ENCODE peak calls at places on chromosomes 3 and 15, in four cellular contexts. A, W, L and G are unnamed samples. For H3K36me3, the result is how much of the 10 kb centered on the place peaks cover.

GRCh38 chr3:189911001-189911400 is 209.7 kb downstream of the P3H2 start:
- DNase-seq in A (no peak), W (no peak), L (no peak), G (no peak)

GRCh38 chr15:31197497-31198414 is 96.2 kb upstream of the TRPM1 start:
- DNase-seq in A (no peak), W (peak), L (no peak), G (peak)

GRCh38 chr15:38069001-38069400 is 134.6 kb downstream of the TMCO5A start:
- DNase-seq in A (peak), W (peak), L (no peak), G (peak)

GRCh38 chr3:127035672-127036071 is 52.8 kb downstream of the PLXNA1 start:
- DNase-seq in A (no peak), W (no peak), L (no peak), G (peak)

GRCh38 chr15:85394552-85395333 is 14.3 kb downstream of the AKAP13 start:
- DNase-seq in A (no peak), W (no peak), L (no peak), G (no peak)

GRCh38 chr15:23073890-23074631 is 34.7 kb upstream of the TUBGCP5 start:
- DNase-seq in A (peak), W (no peak), L (peak), G (no peak)

GRCh38 chr3:189941679-189942078 is 179.0 kb downstream of the P3H2 start:
- DNase-seq in A (no peak), W (no peak), L (no peak), G (peak)

GRCh38 chr3:149783576-149783975 is 8.8 kb downstream of the ANKUB1 start:
- DNase-seq in A (no peak), W (no peak), L (no peak), G (no peak)

GRCh38 chr15:98807262-98807661 is 158.9 kb downstream of the IGF1R start:
- DNase-seq in A (no peak), W (no peak), L (no peak), G (no peak)

GRCh38 chr15:83380682-83381081 is 66.5 kb upstream of the SH3GL3 start:
- DNase-seq in A (peak), W (peak), L (no peak), G (no peak)

GRCh38 chr15:32651229-32651837 is 9.8 kb downstream of the SCG5 start:
- DNase-seq in A (no peak), W (peak), L (no peak), G (peak)

GRCh38 chr3:25582242-25582641 is 82.5 kb downstream of the TOP2B start:
- DNase-seq in A (no peak), W (no peak), L (no peak), G (no peak)

GRCh38 chr3:136659253-136659652 is 92.9 kb downstream of the STAG1 start:
- DNase-seq in A (no peak), W (peak), L (no peak), G (no peak)

GRCh38 chr15:79378394-79379158 is 53.6 kb upstream of the MINAR1 start:
- DNase-seq in A (no peak), W (no peak), L (no peak), G (no peak)

GRCh38 chr15:29888651-29889050 is 66.4 kb upstream of the TJP1 start:
- DNase-seq in A (no peak), W (no peak), L (no peak), G (no peak)

GRCh38 chr3:77889616-77890015 is 849.7 kb downstream of the ROBO2 start:
- DNase-seq in A (no peak), W (no peak), L (no peak), G (no peak)

GRCh38 chr3:71510485-71510884 is 73.0 kb downstream of the FOXP1 start:
- DNase-seq in A (no peak), W (no peak), L (no peak), G (no peak)

GRCh38 chr15:40282870-40283614 is at the start of gene ANKRD63:
- DNase-seq in A (no peak), W (peak), L (no peak), G (no peak)

GRCh38 chr15:54605556-54605955 is 591.2 kb downstream of the RSL24D1 start:
- DNase-seq in A (no peak), W (no peak), L (no peak), G (no peak)

GRCh38 chr3:122795674-122795969 is 753 bp downstream of the SLC49A4 start:
- DNase-seq in A (no peak), W (no peak), L (no peak), G (no peak)

GRCh38 chr3:186643493-186643892 is 3.3 kb downstream of the FETUB start:
- DNase-seq in A (no peak), W (no peak), L (no peak), G (no peak)

GRCh38 chr3:7697538-7697937 is 804.1 kb upstream of the LMCD1 start:
- DNase-seq in A (no peak), W (no peak), L (no peak), G (no peak)

GRCh38 chr3:77321646-77322045 is 281.7 kb downstream of the ROBO2 start:
- DNase-seq in A (no peak), W (no peak), L (no peak), G (no peak)

GRCh38 chr15:42148808-42149492 is 7.5 kb downstream of the PLA2G4F start:
- DNase-seq in A (no peak), W (no peak), L (no peak), G (peak)

GRCh38 chr3:58386966-58387365 is 46.7 kb downstream of the PDHB start:
- DNase-seq in A (no peak), W (no peak), L (no peak), G (peak)

GRCh38 chr3:172607305-172608121 is 84.3 kb upstream of the TNFSF10 start:
- DNase-seq in A (peak), W (no peak), L (no peak), G (no peak)

GRCh38 chr15:50181206-50181982 is 602 bp upstream of the SLC27A2 start:
- DNase-seq in A (no peak), W (peak), L (no peak), G (no peak)

GRCh38 chr15:78069630-78070029 is 7.9 kb downstream of the TBC1D2B start:
- DNase-seq in A (no peak), W (no peak), L (no peak), G (no peak)

GRCh38 chr15:65426216-65426853 is 3.6 kb upstream of the IGDCC4 start:
- DNase-seq in A (no peak), W (no peak), L (no peak), G (no peak)

GRCh38 chr3:36704280-36704679 is 60.1 kb downstream of the DCLK3 start:
- DNase-seq in A (no peak), W (no peak), L (no peak), G (no peak)

GRCh38 chr15:50251638-50252182 is 13.8 kb downstream of the HDC start:
- DNase-seq in A (no peak), W (no peak), L (no peak), G (no peak)

GRCh38 chr3:56885461-56885860 is 83.7 kb upstream of the ARHGEF3 start:
- DNase-seq in A (no peak), W (no peak), L (no peak), G (no peak)

GRCh38 chr3:140585828-140586227 is 92.0 kb upstream of the TRIM42 start:
- DNase-seq in A (no peak), W (no peak), L (no peak), G (no peak)

GRCh38 chr15:62889734-62890505 is 152.6 kb upstream of the TPM1 start:
- DNase-seq in A (no peak), W (no peak), L (no peak), G (no peak)

GRCh38 chr3:197023998-197024651 is 5.5 kb downstream of the MELTF start:
- DNase-seq in A (no peak), W (no peak), L (no peak), G (no peak)

GRCh38 chr3:155131104-155131503 is 51.0 kb downstream of the MME start:
- DNase-seq in A (peak), W (no peak), L (no peak), G (no peak)

DNA sequence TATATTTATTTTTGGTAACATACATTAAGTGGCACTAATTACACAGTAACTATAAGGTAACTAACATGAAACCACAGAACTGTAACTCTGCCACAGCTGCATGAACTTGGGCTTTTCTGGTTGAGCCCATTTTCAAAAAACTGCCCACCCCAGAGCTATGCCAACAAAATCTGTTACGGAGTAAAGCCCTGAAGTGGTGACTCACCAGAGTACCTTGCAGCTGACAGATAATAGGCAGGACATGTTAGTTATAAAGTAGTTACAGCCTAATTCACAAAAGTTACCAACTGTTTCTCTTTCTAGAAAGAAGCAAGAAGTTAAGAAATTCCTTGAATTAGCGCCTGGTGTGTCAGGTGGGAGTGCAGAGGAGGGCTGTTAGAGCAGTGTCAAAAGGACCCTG is 1.5 kb upstream of the GPX1 start:
- DNase-seq in A (no peak), W (no peak), L (no peak), G (no peak)
- TF ChIP-seq POLR2AphosphoS5 in A (no peak), W (no peak), L (no peak), G (no peak)

DNA sequence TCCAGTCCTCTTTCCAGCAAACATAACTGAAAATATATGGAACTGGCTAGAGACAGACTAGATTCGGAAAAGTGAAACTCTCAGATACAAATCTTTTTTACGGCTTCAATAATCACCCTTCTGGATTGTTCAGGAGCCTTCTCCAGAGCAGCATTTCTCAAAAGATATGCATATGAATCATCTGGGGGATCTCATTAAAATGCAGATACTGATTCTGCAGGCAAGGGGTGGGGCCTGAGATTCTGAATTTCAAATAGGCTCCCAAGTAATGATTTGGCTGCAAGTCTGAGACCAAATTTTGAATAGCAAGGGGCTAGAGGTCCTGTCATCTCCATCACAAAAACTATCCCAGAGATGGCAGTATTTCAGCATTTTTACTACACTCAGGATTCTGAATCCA is 165.4 kb downstream of the CTNNB1 start:
- DNase-seq in A (no peak), W (no peak), L (no peak), G (no peak)
- TF ChIP-seq CTCF in A (no peak), W (no peak), L (no peak), G (no peak)

GRCh38 chr3:12750658-12751071 is 8.4 kb downstream of the TMEM40 start:
- DNase-seq in A (no peak), W (no peak), L (no peak), G (no peak)

GRCh38 chr3:12752803-12753202 is 6.3 kb downstream of the TMEM40 start:
- DNase-seq in A (no peak), W (no peak), L (no peak), G (no peak)

GRCh38 chr3:12752111-12752510 is 6.9 kb downstream of the TMEM40 start:
- DNase-seq in A (no peak), W (no peak), L (no peak), G (no peak)

GRCh38 chr3:12750223-12750622 is 8.8 kb downstream of the TMEM40 start:
- DNase-seq in A (peak), W (no peak), L (no peak), G (peak)

GRCh38 chr3:12751548-12751947 is 7.5 kb downstream of the TMEM40 start:
- DNase-seq in A (no peak), W (no peak), L (no peak), G (no peak)
- H3K36me3 ChIP-seq in A (under half), W (under half), L (under half), G (under half)

GRCh38 chr3:138186803-138187295 is 252 bp upstream of the ARMC8 start:
- DNase-seq in A (peak), W (peak), L (peak), G (peak)
- TF ChIP-seq POLR2AphosphoS5 in A (no peak), W (no peak), L (no peak), G (no peak)

GRCh38 chr3:109131276-109131675 is 5.2 kb upstream of the C3orf85 start:
- DNase-seq in A (no peak), W (no peak), L (no peak), G (no peak)
- TF ChIP-seq CTCF in A (no peak), W (no peak), L (no peak), G (no peak)

DNA sequence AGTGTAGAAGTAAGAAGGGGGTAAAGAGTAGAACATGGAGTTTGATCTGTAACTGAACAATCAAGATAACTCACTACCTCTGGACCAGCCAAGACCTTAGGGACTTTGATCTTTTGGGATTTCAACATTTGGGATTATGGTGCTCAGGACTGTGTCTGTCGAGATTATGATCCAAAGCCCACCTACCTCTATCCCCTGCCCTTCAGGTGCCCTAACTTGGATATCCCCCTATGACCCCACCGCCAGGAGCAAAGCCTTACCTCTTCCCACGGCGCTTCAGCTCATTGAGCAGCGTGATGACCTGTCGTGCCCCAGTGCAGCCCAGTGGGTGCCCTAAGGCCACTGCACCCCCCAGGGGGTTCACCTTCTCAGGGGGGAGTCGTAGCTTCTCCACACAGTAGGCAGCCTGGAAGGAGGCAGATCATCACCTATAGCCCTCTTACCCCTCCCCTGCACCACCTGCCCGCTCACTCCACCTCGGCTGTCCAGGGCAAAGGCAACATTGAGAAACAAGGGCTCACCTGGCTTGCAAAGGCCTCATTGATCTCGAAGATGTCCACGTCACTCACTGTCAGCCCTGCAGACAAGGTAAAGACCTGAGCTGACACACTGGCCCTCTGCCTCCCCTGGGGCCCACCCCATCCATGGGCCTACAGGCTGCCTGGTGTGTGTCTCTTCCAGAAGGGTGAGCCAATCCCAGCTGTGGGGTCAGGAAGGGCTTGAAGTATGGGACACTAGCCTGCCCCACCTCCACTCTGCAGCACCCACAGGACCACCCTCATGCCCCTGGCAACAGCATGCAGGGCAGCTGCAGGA is 11.4 kb downstream of the ACAA1 start:
- DNase-seq in A (no peak), W (no peak), L (no peak), G (peak)
- H3K36me3 ChIP-seq in A (under half), W (half or more), L (under half), G (half or more)

GRCh38 chr3:73143821-73144237 is 82.4 kb downstream of the EBLN2 start:
- DNase-seq in A (no peak), W (no peak), L (no peak), G (no peak)
- TF ChIP-seq POLR2AphosphoS5 in A (no peak), W (no peak), L (no peak), G (no peak)